ENCODE peak calls at places on chromosome 3, in eight cellular contexts. J is COR-L47, D is NCI-H82, L is HuH-7.5, X is T47D, Z is midbrain, R is HTR-8/SVneo, Q is GM12865. C is an unnamed sample.

GRCh38 chr3:69865920-69866679 is 126.8 kb downstream of the MITF start:
- DNase-seq in L (no peak), X (peak; percentile 2), D (no peak), Q (no peak), J (no peak), R (no peak), Z (no peak), C (peak; percentile 54)

GRCh38 chr3:182438398-182438797 is 354.9 kb upstream of the ATP11B start:
- DNase-seq in Z (no peak), Q (no peak), R (no peak), X (peak; percentile 41), D (no peak), L (no peak), J (peak; percentile 71), C (no peak)

GRCh38 chr3:11718582-11719405 is 75.1 kb upstream of the VGLL4 start:
- DNase-seq in J (no peak), D (peak; percentile 63), Z (peak; percentile 49), X (peak; percentile 58), R (peak; percentile 45), Q (peak; percentile 40), L (peak; percentile 71), C (peak; percentile 64)

GRCh38 chr3:101720851-101721649 is 3.4 kb upstream of the CEP97 start:
- DNase-seq in Q (no peak), J (no peak), L (no peak), Z (no peak), D (peak; percentile 74), X (no peak), R (no peak), C (no peak)

GRCh38 chr3:14460342-14461005 is 58.1 kb downstream of the SLC6A6 start:
- DNase-seq in L (no peak), R (no peak), Z (peak; percentile 78), J (no peak), Q (no peak), D (no peak), X (peak; percentile 74), C (peak; percentile 79)

GRCh38 chr3:46466273-46466672 is 1.6 kb upstream of the LTF start:
- DNase-seq in L (no peak), J (no peak), Q (no peak), Z (no peak), D (no peak), X (no peak), R (no peak), C (no peak)

GRCh38 chr3:131405411-131405810 is 23.8 kb downstream of the NUDT16 start:
- DNase-seq in D (no peak), Q (no peak), L (no peak), J (no peak), R (no peak), X (no peak), Z (no peak), C (no peak)

GRCh38 chr3:122690096-122690495 is 9.5 kb downstream of the PARP14 start:
- DNase-seq in J (no peak), L (no peak), R (no peak), Z (no peak), X (no peak), Q (no peak), D (no peak), C (no peak)

GRCh38 chr3:138862531-138862923 is 27.8 kb upstream of the PIK3CB start:
- DNase-seq in X (no peak), L (no peak), D (peak; percentile 42), Q (no peak), Z (no peak), J (no peak), R (no peak), C (peak; percentile 2)

C was measured in SJSA1.